ENCODE peak calls at places on chromosomes 1 and 21, in five cellular contexts. Y is pancreas, X is BE2C, N is brain microvascular endothelial cell, W is fibroblast of mammary gland. V is an unnamed sample.

GRCh38 chr1:10431065-10431730 is 965 bp downstream of the CENPS start:
- DNase-seq in Y (no peak), X (no peak), N (no peak), W (peak), V (no peak)

GRCh38 chr1:109490029-109490933 is 3.6 kb upstream of the CYB561D1 start:
- DNase-seq in Y (peak), X (peak), N (peak), W (peak), V (no peak)

GRCh38 chr1:45864765-45865164 is 61.4 kb downstream of the MAST2 start:
- DNase-seq in Y (no peak), X (no peak), N (no peak), W (peak), V (no peak)

GRCh38 chr1:238672262-238672661 is 714.1 kb upstream of the CHRM3 start:
- DNase-seq in Y (no peak), X (peak), N (no peak), W (no peak), V (no peak)

GRCh38 chr1:38266197-38266520 is 219.6 kb upstream of the POU3F1 start:
- DNase-seq in Y (no peak), X (no peak), N (no peak), W (no peak), V (peak)

GRCh38 chr1:91755176-91755575 is 130.8 kb downstream of the TGFBR3 start:
- DNase-seq in Y (no peak), X (no peak), N (no peak), W (peak), V (no peak)

GRCh38 chr21:34544032-34544496 is 32.1 kb upstream of the KCNE1 start:
- DNase-seq in Y (peak), X (peak), N (peak), W (peak), V (peak)

GRCh38 chr1:213977486-213977842 is 10.3 kb upstream of the PROX1 start:
- DNase-seq in Y (no peak), X (no peak), N (no peak), W (no peak), V (no peak)

GRCh38 chr1:3530931-3531818 is 76.7 kb downstream of the ARHGEF16 start:
- DNase-seq in Y (peak), X (peak), N (peak), W (peak), V (peak)

GRCh38 chr1:234968470-234968869 is 160.2 kb downstream of the TOMM20 start:
- DNase-seq in Y (no peak), X (no peak), N (no peak), W (no peak), V (no peak)

GRCh38 chr1:9294910-9295636 is 2.4 kb downstream of the SPSB1 start:
- DNase-seq in Y (no peak), X (no peak), N (peak), W (peak), V (peak)

GRCh38 chr1:39567302-39567701 is 9.3 kb downstream of the PABPC4 start:
- DNase-seq in Y (no peak), X (no peak), N (no peak), W (no peak), V (no peak)

GRCh38 chr1:52632732-52633290 is at the start of gene SHISAL2A:
- DNase-seq in Y (peak), X (peak), N (no peak), W (peak), V (peak)

GRCh38 chr21:22993822-22994574 is 1995.8 kb downstream of the NCAM2 start:
- DNase-seq in Y (no peak), X (peak), N (no peak), W (no peak), V (no peak)

GRCh38 chr1:147413110-147413605 is 128.1 kb upstream of the BCL9 start:
- DNase-seq in Y (no peak), X (no peak), N (no peak), W (no peak), V (no peak)

GRCh38 chr1:171257207-171258052 is 9.1 kb downstream of the FMO1 start:
- DNase-seq in Y (peak), X (peak), N (no peak), W (peak), V (peak)

GRCh38 chr21:16870116-16870515 is 642.7 kb upstream of the CXADR start:
- DNase-seq in Y (no peak), X (no peak), N (no peak), W (peak), V (no peak)

GRCh38 chr1:7278045-7278444 is 492.8 kb downstream of the CAMTA1 start:
- DNase-seq in Y (no peak), X (no peak), N (no peak), W (no peak), V (peak)

GRCh38 chr1:22747021-22747734 is 36.5 kb downstream of the EPHB2 start:
- DNase-seq in Y (no peak), X (no peak), N (peak), W (peak), V (no peak)

GRCh38 chr1:231274119-231274825 is 33.3 kb downstream of the GNPAT start:
- DNase-seq in Y (no peak), X (no peak), N (no peak), W (peak), V (no peak)

GRCh38 chr1:229288516-229288915 is 17.6 kb downstream of the RAB4A start:
- DNase-seq in Y (no peak), X (no peak), N (no peak), W (no peak), V (no peak)

GRCh38 chr1:3634059-3634800 is 9.4 kb downstream of the TPRG1L start:
- DNase-seq in Y (no peak), X (no peak), N (no peak), W (no peak), V (peak)

GRCh38 chr1:35930593-35931423 is at the start of gene AGO3:
- DNase-seq in Y (peak), X (peak), N (peak), W (peak), V (peak)

GRCh38 chr1:87979079-87979478 is 650.4 kb downstream of the LMO4 start:
- DNase-seq in Y (no peak), X (no peak), N (no peak), W (no peak), V (no peak)

GRCh38 chr1:197200468-197200899 is 54.0 kb upstream of the ASPM start:
- DNase-seq in Y (no peak), X (no peak), N (no peak), W (peak), V (no peak)

GRCh38 chr1:9410737-9411297 is 118.1 kb downstream of the SPSB1 start:
- DNase-seq in Y (no peak), X (no peak), N (peak), W (peak), V (peak)

GRCh38 chr21:30880914-30881313 is 466 bp downstream of the KRTAP11-1 start:
- DNase-seq in Y (peak), X (no peak), N (no peak), W (no peak), V (no peak)

GRCh38 chr1:56985857-56986256 is 20.0 kb upstream of the C8B start:
- DNase-seq in Y (no peak), X (no peak), N (no peak), W (no peak), V (no peak)

GRCh38 chr1:231202125-231202633 is 38.8 kb upstream of the GNPAT start:
- DNase-seq in Y (no peak), X (no peak), N (no peak), W (no peak), V (no peak)

GRCh38 chr1:38608202-38608864 is 251.2 kb downstream of the RRAGC start:
- DNase-seq in Y (no peak), X (peak), N (no peak), W (no peak), V (no peak)

GRCh38 chr1:89310505-89310904 is 37.8 kb upstream of the GBP5 start:
- DNase-seq in Y (no peak), X (no peak), N (no peak), W (peak), V (no peak)

GRCh38 chr1:205583461-205584130 is 48.2 kb downstream of the ELK4 start:
- DNase-seq in Y (no peak), X (no peak), N (no peak), W (no peak), V (no peak)

GRCh38 chr21:42381347-42381984 is 14.4 kb downstream of the TMPRSS3 start:
- DNase-seq in Y (peak), X (peak), N (peak), W (peak), V (peak)

GRCh38 chr1:72281144-72281543 is 1.2 kb downstream of the NEGR1 start:
- DNase-seq in Y (no peak), X (no peak), N (no peak), W (peak), V (no peak)

GRCh38 chr1:53334312-53334711 is 6.4 kb upstream of the LRP8 start:
- DNase-seq in Y (no peak), X (no peak), N (no peak), W (no peak), V (no peak)

GRCh38 chr1:226865590-226865989 is 4.8 kb upstream of the PSEN2 start:
- DNase-seq in Y (no peak), X (no peak), N (no peak), W (no peak), V (no peak)

GRCh38 chr1:226864311-226864710 is 6.1 kb upstream of the PSEN2 start:
- DNase-seq in Y (no peak), X (no peak), N (no peak), W (no peak), V (no peak)

GRCh38 chr1:226867461-226868054 is 2.9 kb upstream of the PSEN2 start:
- DNase-seq in Y (no peak), X (no peak), N (no peak), W (no peak), V (no peak)

GRCh38 chr1:226862900-226863299 is 7.5 kb upstream of the PSEN2 start:
- DNase-seq in Y (no peak), X (no peak), N (peak), W (peak), V (no peak)

GRCh38 chr1:226863446-226863845 is 7.0 kb upstream of the PSEN2 start:
- DNase-seq in Y (no peak), X (no peak), N (peak), W (peak), V (no peak)
- H3K4me3 ChIP-seq in Y (no peak), X (no peak), N (no peak), W (no peak), V (no peak)

GRCh38 chr1:32701421-32701911 is 1.1 kb downstream of the SYNC start:
- DNase-seq in Y (no peak), X (no peak), N (no peak), W (no peak), V (peak)

GRCh38 chr1:32702599-32703478 is at the start of gene SYNC:
- DNase-seq in Y (peak), X (no peak), N (peak), W (peak), V (peak)

GRCh38 chr1:32705516-32705915 is 2.9 kb upstream of the SYNC start:
- DNase-seq in Y (no peak), X (no peak), N (no peak), W (no peak), V (peak)

GRCh38 chr1:32701951-32702598 is 495 bp downstream of the SYNC start:
- DNase-seq in Y (no peak), X (no peak), N (peak), W (peak), V (peak)

DNA sequence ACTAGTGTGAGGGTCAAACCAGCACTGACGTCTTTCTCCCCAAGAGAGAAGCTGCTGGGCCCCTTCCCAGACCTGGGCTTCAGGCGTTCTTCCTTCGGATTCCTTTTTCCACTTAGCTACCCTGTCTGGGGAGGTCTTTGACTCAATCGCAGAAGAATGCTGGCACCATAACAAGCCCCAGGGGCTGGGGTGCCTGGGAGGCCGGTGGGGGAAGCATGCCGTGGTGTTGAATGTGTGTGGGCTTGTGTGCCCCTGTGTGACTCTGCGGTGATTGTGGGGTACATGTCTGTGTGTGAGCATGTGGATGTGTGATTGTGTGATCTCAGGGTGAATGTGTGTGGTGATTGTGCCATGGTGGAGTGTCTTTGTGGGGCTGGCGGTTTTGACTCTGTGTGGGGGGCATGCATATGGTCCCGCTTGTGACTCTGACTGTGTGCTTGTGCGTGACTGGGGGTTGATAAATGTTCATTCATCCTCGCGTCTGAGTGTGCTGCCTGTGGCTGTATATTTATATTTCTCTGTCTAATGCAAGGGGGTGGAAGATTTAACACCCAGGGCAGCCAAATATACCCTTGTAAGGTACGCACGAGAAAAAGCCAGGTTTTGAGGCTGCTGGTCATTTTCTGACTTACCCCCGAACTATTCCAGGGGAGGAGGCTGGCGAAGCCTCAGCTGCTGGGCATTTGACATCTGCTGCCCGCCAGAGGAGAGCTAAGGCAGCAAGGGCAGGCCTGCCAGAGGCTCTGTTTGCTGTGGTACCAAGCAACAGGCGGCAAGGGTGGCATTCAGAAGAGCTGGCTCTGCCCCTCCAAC is 1.1 kb upstream of the SYNC start:
- DNase-seq in Y (peak), X (no peak), N (peak), W (peak), V (no peak)
- H3K4me3 ChIP-seq in Y (peak), X (no peak), N (peak), W (peak), V (no peak)

DNA sequence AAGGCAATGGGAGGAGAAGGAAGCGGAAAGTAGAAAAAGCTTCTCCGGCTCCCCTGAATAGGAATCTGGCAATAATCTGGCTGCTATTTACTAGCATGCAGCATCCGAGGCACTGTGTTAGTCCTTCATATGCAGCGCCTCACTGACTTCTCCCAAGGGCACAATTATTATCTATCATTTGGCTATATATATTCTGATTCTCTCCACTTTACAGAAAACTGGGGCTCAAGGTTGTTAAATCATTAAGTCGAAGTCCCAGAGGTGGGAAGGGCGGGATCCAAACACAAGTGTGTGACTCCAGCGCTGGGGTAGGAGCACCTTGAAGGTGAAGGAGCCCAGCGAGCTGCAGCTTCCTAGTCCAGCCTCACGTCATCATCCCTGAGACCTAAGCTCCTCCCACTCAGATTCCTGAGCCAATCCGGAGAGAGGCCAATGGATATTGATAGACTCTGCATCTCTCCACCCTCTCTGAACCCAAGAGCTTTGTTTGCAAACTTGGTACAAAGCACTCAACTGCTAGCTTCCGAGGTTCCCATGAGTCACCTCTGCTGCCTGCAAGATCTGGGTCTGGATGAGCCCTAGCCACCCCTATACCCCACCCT is 16.6 kb upstream of the EYA3 start:
- DNase-seq in Y (peak), X (peak), N (peak), W (peak), V (peak)
- H3K4me3 ChIP-seq in Y (peak), X (peak), N (peak), W (peak), V (no peak)

DNA sequence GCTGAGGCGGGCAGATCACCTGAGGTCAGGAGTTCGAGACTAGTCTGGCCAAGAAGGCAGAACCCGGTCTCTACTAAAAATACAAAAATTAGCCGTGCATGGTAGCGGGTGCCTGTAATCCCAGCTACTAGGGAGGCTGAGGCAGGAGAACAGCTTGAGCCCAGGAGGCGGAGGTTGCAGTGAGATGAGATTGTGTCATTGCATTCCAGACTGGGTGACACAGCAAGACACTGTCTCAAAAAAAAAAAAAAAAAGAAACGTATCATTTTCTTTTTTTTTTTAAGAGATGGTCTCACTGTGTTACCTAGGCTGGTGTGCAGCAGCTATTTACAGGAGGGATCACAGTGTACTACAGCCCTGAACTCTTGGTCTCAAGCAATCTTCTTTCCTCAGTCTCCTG is 47.3 kb downstream of the ITGB3BP start:
- DNase-seq in Y (no peak), X (no peak), N (peak), W (no peak), V (no peak)
- H3K4me3 ChIP-seq in Y (no peak), X (no peak), N (no peak), W (no peak), V (no peak)

GRCh38 chr1:156128749-156129682 is 14.5 kb downstream of the LMNA start:
- DNase-seq in Y (no peak), X (no peak), N (no peak), W (peak), V (peak)
- H3K4me3 ChIP-seq in Y (no peak), X (no peak), N (no peak), W (peak), V (no peak)

DNA sequence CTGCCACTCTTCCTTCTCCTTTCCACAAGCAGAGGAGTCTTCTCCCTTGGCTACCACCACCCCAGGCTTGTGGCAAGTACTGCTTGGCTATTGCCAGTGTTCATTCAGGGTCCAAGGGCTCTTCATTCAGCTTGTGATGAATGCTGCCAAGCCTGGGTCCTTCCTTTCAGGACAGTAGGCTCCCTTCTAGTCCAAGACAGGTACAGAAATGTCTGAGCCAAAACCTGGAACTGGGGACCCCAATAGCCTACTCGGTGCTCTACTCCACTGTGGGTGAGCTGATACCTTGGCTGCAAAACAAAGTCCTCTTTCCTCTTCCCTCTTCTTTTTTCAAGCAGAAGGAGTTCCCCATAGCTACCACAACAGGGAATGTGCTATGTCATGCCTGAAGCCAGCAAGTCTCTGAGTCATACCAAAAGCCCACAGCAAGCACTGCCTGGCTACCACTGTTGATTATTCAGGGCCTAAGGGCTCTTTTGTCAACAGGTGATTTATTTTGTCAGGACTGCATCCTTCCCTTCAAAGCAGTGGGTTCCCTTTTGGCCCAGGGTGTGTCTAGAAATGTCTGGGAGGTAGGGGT is 268.9 kb downstream of the HHAT start:
- DNase-seq in Y (no peak), X (no peak), N (peak), W (peak), V (no peak)
- H3K4me3 ChIP-seq in Y (no peak), X (no peak), N (no peak), W (no peak), V (no peak)

V was measured in mucosa of descending colon.